ENCODE peak calls at places on chromosomes 3 and 15, in nine cellular contexts. D is left ventricle myocardium inferior; R is EH; Z is Jurkat, Clone E6-1; S is astrocyte of the cerebellum; X is WERI-Rb-1; T is AG20443; A is NCI-H1436; F is HS-27A. B is an unnamed sample.

GRCh38 chr3:36494461-36495109 is 114.3 kb downstream of the STAC start:
- DNase-seq in R (peak), D (no peak), S (no peak), T (peak), X (no peak), Z (no peak), F (no peak), A (no peak), B (peak)

GRCh38 chr3:172713316-172713715 is 2.4 kb upstream of the NCEH1 start:
- DNase-seq in T (peak), R (no peak), S (no peak), A (no peak), D (no peak), Z (no peak), F (no peak), X (no peak), B (peak)

GRCh38 chr3:37183375-37183831 is 9.0 kb upstream of the LRRFIP2 start:
- DNase-seq in A (no peak), F (peak), Z (no peak), S (peak), D (no peak), X (no peak), R (peak), T (peak), B (peak)

GRCh38 chr3:45477026-45477725 is 88.8 kb downstream of the LARS2 start:
- DNase-seq in X (no peak), D (no peak), A (no peak), F (no peak), Z (no peak), T (no peak), S (no peak), R (peak), B (peak)

GRCh38 chr15:67063689-67064606 is 1.5 kb upstream of the SMAD3 start:
- DNase-seq in X (no peak), D (peak), R (no peak), Z (peak), T (no peak), F (no peak), S (no peak), A (no peak), B (no peak)

GRCh38 chr3:162295323-162295983 is 798.8 kb downstream of the OTOL1 start:
- DNase-seq in A (no peak), D (no peak), S (peak), R (peak), F (peak), X (no peak), Z (no peak), T (peak), B (peak)

GRCh38 chr3:16723994-16724393 is 118.8 kb upstream of the DAZL start:
- DNase-seq in S (no peak), T (peak), R (no peak), X (peak), F (no peak), A (no peak), Z (peak), D (no peak), B (peak)

GRCh38 chr15:65393091-65393490 is 15.3 kb upstream of the IGDCC3 start:
- DNase-seq in Z (no peak), A (no peak), X (no peak), D (peak), F (no peak), S (no peak), R (no peak), T (no peak), B (no peak)

GRCh38 chr3:130354430-130354829 is 9.0 kb downstream of the COL6A5 start:
- DNase-seq in D (no peak), S (no peak), A (no peak), X (no peak), R (peak), Z (no peak), F (no peak), T (no peak), B (peak)

GRCh38 chr3:16516695-16517481 is 3.4 kb upstream of the RFTN1 start:
- DNase-seq in D (peak), T (peak), A (no peak), X (peak), Z (no peak), F (no peak), R (peak), S (peak), B (peak)

GRCh38 chr15:54131410-54131809 is 153.2 kb downstream of the UNC13C start:
- DNase-seq in D (no peak), X (no peak), T (no peak), Z (no peak), S (no peak), F (no peak), R (no peak), A (no peak), B (no peak)

GRCh38 chr3:13896473-13897154 is 16.7 kb upstream of the WNT7A start:
- DNase-seq in Z (peak), T (peak), D (no peak), X (peak), F (no peak), A (peak), R (peak), S (peak), B (peak)

GRCh38 chr15:39852237-39852636 is 67.8 kb downstream of the GPR176 start:
- DNase-seq in T (peak), D (no peak), S (no peak), F (no peak), A (no peak), X (no peak), R (peak), Z (no peak), B (peak)

GRCh38 chr3:142645236-142645793 is 49.1 kb downstream of the PLS1 start:
- DNase-seq in R (peak), D (no peak), Z (no peak), F (no peak), T (no peak), A (no peak), S (peak), X (peak), B (no peak)

GRCh38 chr3:43317461-43318316 is 31.3 kb downstream of the SNRK start:
- DNase-seq in S (no peak), R (peak), X (no peak), D (no peak), Z (no peak), F (no peak), T (peak), A (no peak), B (peak)

GRCh38 chr15:78983146-78983918 is 38.5 kb upstream of the CTSH start:
- DNase-seq in S (no peak), Z (no peak), X (no peak), F (no peak), R (no peak), A (no peak), T (no peak), D (no peak), B (no peak)

GRCh38 chr15:75042730-75043508 is 19.5 kb downstream of the PPCDC start:
- DNase-seq in X (peak), D (peak), S (no peak), T (peak), Z (no peak), A (no peak), R (peak), F (no peak), B (peak)

GRCh38 chr3:101665851-101666250 is 11.1 kb downstream of the ZBTB11 start:
- DNase-seq in X (no peak), R (no peak), Z (no peak), A (no peak), T (no peak), S (no peak), F (no peak), D (no peak), B (no peak)